ENCODE peak calls at places on chromosome 4, in four cellular contexts. M, B, K and V are unnamed samples.

GRCh38 chr4:145812902-145813301 is 125.7 kb downstream of the ZNF827 start:
- DNase-seq in M (no peak), B (peak; percentile 87), K (no peak), V (no peak)

GRCh38 chr4:109658871-109659410 is 44.3 kb downstream of the CASP6 start:
- DNase-seq in M (no peak), B (no peak), K (no peak), V (no peak)

GRCh38 chr4:155599102-155599501 is 67.5 kb upstream of the GUCY1A1 start:
- DNase-seq in M (no peak), B (no peak), K (no peak), V (no peak)

GRCh38 chr4:3720461-3720860 is 45.7 kb upstream of the ADRA2C start:
- DNase-seq in M (no peak), B (no peak), K (no peak), V (no peak)

GRCh38 chr4:142473218-142473959 is 372.7 kb downstream of the INPP4B start:
- DNase-seq in M (peak; percentile 23), B (peak; percentile 61), K (no peak), V (peak; percentile 35)

GRCh38 chr4:37934096-37934495 is 26.1 kb upstream of the PTTG2 start:
- DNase-seq in M (no peak), B (no peak), K (no peak), V (no peak)

GRCh38 chr4:179728305-179728704 is 2286.1 kb upstream of the AGA start:
- DNase-seq in M (no peak), B (no peak), K (no peak), V (no peak)

GRCh38 chr4:148810461-148810860 is 368.2 kb upstream of the NR3C2 start:
- DNase-seq in M (no peak), B (no peak), K (no peak), V (no peak)

GRCh38 chr4:28341784-28342183 is 1481.1 kb downstream of the STIM2 start:
- DNase-seq in M (no peak), B (no peak), K (no peak), V (no peak)

GRCh38 chr4:114077610-114078009 is 98.2 kb upstream of the ARSJ start:
- DNase-seq in M (no peak), B (peak; percentile 73), K (no peak), V (no peak)

GRCh38 chr4:108416831-108417230 is 203.5 kb upstream of the RPL34 start:
- DNase-seq in M (no peak), B (no peak), K (no peak), V (no peak)

GRCh38 chr4:173503330-173504180 is 26.5 kb downstream of the HAND2 start:
- DNase-seq in M (no peak), B (no peak), K (no peak), V (no peak)

GRCh38 chr4:52425751-52426326 is 233.3 kb downstream of the USP46 start:
- DNase-seq in M (peak; percentile 18), B (no peak), K (no peak), V (no peak)

GRCh38 chr4:124505211-124505610 is 207.3 kb downstream of the ANKRD50 start:
- DNase-seq in M (no peak), B (no peak), K (no peak), V (no peak)

GRCh38 chr4:11483076-11483475 is 54.4 kb upstream of the HS3ST1 start:
- DNase-seq in M (no peak), B (no peak), K (no peak), V (no peak)

GRCh38 chr4:37383579-37384229 is 139.2 kb downstream of the NWD2 start:
- DNase-seq in M (no peak), B (peak; percentile 16), K (no peak), V (no peak)

GRCh38 chr4:3765271-3766206 is 646 bp upstream of the ADRA2C start:
- DNase-seq in M (peak; percentile 40), B (peak; percentile 33), K (peak; percentile 80), V (peak; percentile 38)

GRCh38 chr4:19776021-19776459 is 475.7 kb upstream of the SLIT2 start:
- DNase-seq in M (no peak), B (peak; percentile 80), K (no peak), V (no peak)

GRCh38 chr4:121358473-121358872 is 22.3 kb downstream of the QRFPR start:
- DNase-seq in M (no peak), B (peak; percentile 57), K (no peak), V (no peak)

GRCh38 chr4:77021614-77022089 is 54.1 kb downstream of the CCNI start:
- DNase-seq in M (no peak), B (no peak), K (peak; percentile 58), V (no peak)

GRCh38 chr4:132101526-132101925 is 1047.6 kb upstream of the PCDH10 start:
- DNase-seq in M (no peak), B (no peak), K (no peak), V (no peak)

GRCh38 chr4:11069581-11069980 is 359.1 kb downstream of the HS3ST1 start:
- DNase-seq in M (no peak), B (no peak), K (no peak), V (no peak)

GRCh38 chr4:8228319-8229250 is 29.5 kb downstream of the SH3TC1 start:
- DNase-seq in M (peak; percentile 87), B (peak; percentile 95), K (peak; percentile 79), V (peak; percentile 73)

GRCh38 chr4:109640644-109641043 is 62.6 kb downstream of the CASP6 start:
- DNase-seq in M (no peak), B (no peak), K (no peak), V (no peak)

DNA sequence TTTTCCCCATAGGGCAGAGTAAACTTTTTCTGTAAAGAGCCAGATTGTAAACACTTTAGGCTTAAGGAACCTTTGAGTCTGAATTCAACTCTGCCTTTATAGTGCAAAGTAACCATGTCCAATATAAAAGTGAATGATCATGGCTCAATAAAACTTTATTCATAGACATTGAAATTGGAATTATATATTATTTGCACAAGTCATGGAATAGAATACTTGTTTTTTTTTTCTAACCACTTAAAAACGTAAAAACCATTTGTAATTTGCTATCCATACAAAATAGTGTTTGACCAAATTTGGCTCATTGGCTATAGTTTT is 54.1 kb upstream of the MYOZ2 start:
- DNase-seq in M (no peak), B (no peak), K (no peak), V (no peak)
- H3K27ac ChIP-seq in M (no peak overlapping the region), B (no peak overlapping the region), K (no peak overlapping the region), V (peak overlapping the region; percentile 38)

DNA sequence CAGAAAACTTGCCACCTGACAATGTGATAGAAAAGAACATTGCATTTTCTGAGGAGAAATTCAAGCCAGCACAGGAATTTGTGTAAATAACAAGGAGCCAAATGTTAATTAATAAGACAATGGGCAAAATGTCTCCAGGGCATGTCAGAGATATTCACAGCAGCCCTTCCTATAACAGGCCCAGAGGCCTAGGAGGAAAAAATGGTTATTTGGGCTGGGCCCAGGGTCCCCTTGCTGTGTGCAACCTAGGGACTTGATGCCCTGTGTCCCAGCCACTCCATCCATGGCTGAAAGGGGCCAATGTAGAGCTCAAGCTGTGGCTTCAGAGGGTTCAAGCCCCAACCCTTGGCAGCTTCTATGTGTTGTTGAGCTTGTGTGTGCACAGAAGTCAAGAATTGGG is 55.5 kb upstream of the GABRG1 start:
- DNase-seq in M (no peak), B (no peak), K (no peak), V (no peak)
- H3K4me1 ChIP-seq in M (no peaks in the 10 kb centered on the region), B (no peaks in the 10 kb centered on the region), K (no peaks in the 10 kb centered on the region), V (no peaks in the 10 kb centered on the region)

GRCh38 chr4:73396304-73396703 is 7.8 kb upstream of the ALB start:
- DNase-seq in M (no peak), B (no peak), K (no peak), V (no peak)
- H3K27ac ChIP-seq in M (no peak overlapping the region), B (no peak overlapping the region), K (no peak overlapping the region), V (no peak overlapping the region)

GRCh38 chr4:139734875-139735380 is 69.3 kb downstream of the MGST2 start:
- DNase-seq in M (peak; percentile 94), B (peak; percentile 64), K (peak; percentile 89), V (peak; percentile 92)
- H3K4me1 ChIP-seq in M (peaks cover 15% of the 10 kb centered on the region), B (peaks cover 9% of the 10 kb centered on the region), K (peaks cover under 1% of the 10 kb centered on the region), V (peaks cover 30% of the 10 kb centered on the region)

GRCh38 chr4:53900275-53900649 is 164.1 kb downstream of the CHIC2 start:
- DNase-seq in M (no peak), B (no peak), K (no peak), V (no peak)

GRCh38 chr4:53902786-53903185 is 161.6 kb downstream of the CHIC2 start:
- DNase-seq in M (no peak), B (peak; percentile 57), K (no peak), V (no peak)

GRCh38 chr4:53895137-53895536 is 169.3 kb downstream of the CHIC2 start:
- DNase-seq in M (no peak), B (no peak), K (no peak), V (no peak)

GRCh38 chr4:53905281-53905934 is 159.0 kb downstream of the CHIC2 start:
- DNase-seq in M (no peak), B (no peak), K (no peak), V (no peak)

GRCh38 chr4:53899544-53900274 is 164.7 kb downstream of the CHIC2 start:
- DNase-seq in M (no peak), B (no peak), K (peak; percentile 45), V (no peak)
- H3K27ac ChIP-seq in M (no peak overlapping the region), B (no peak overlapping the region), K (peak overlapping the region; percentile 36), V (peak overlapping the region; percentile 25)

DNA sequence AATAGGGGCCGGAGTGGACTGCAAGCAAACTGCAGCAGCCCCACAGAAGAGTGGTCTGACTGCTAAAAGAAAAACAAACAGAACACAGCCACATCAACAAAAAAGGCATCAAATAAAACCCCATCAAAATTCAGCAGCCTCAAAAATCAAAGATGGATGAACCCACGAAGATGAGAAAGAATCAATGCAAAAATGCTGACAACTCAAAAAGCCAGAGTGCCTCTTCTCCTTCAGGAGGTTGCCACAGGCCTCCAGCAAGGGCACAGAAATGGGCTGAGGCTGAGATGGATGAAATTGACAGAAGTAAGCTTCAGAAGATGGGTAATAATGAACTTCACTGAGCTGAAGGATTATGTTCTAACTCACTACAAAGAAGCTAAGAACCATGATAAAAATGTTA is 388.6 kb downstream of the PABPC4L start:
- DNase-seq in M (no peak), B (no peak), K (no peak), V (no peak)
- H3K4me1 ChIP-seq in M (no peaks in the 10 kb centered on the region), B (no peaks in the 10 kb centered on the region), K (no peaks in the 10 kb centered on the region), V (no peaks in the 10 kb centered on the region)

GRCh38 chr4:152970102-152970820 is 34.1 kb downstream of the FHDC1 start:
- DNase-seq in M (no peak), B (peak; percentile 91), K (no peak), V (no peak)
- H3K27ac ChIP-seq in M (no peak overlapping the region), B (peak overlapping the region; percentile 56), K (no peak overlapping the region), V (no peak overlapping the region)